ENCODE peak calls at places on chromosome 7, in ten cellular contexts. One of them, this sample, is unnamed.

GRCh38 chr7:2016021-2016631 is 216.6 kb downstream of the MAD1L1 start:
- DNase-seq in lower leg skin: peak; percentile 69
- DNase-seq in brain microvascular endothelial cell: no peak
- DNase-seq in activated CD8-positive, alpha-beta T cell treated with anti-CD3 and anti-CD28 coated beads for 36 hours: no peak
- DNase-seq in natural killer cell: peak; percentile 10
- DNase-seq in cardiac muscle cell: no peak
- DNase-seq in gastrocnemius medialis: peak; percentile 5
- DNase-seq in progenitor cell of endocrine pancreas: no peak
- DNase-seq in HepG2: no peak
- DNase-seq in neural progenitor cell: no peak
- DNase-seq in this sample: no peak

GRCh38 chr7:22647451-22648257 is 79.3 kb upstream of the IL6 start:
- DNase-seq in activated CD8-positive, alpha-beta T cell treated with anti-CD3 and anti-CD28 coated beads for 36 hours: no peak
- DNase-seq in brain microvascular endothelial cell: peak; percentile 96
- DNase-seq in neural progenitor cell: no peak
- DNase-seq in progenitor cell of endocrine pancreas: no peak
- DNase-seq in HepG2: no peak
- DNase-seq in natural killer cell: no peak
- DNase-seq in gastrocnemius medialis: no peak
- DNase-seq in cardiac muscle cell: no peak
- DNase-seq in lower leg skin: no peak
- DNase-seq in this sample: no peak

GRCh38 chr7:32879460-32879859 is 12.1 kb downstream of the KBTBD2 start:
- DNase-seq in gastrocnemius medialis: no peak
- DNase-seq in brain microvascular endothelial cell: no peak
- DNase-seq in natural killer cell: no peak
- DNase-seq in activated CD8-positive, alpha-beta T cell treated with anti-CD3 and anti-CD28 coated beads for 36 hours: no peak
- DNase-seq in HepG2: no peak
- DNase-seq in neural progenitor cell: no peak
- DNase-seq in progenitor cell of endocrine pancreas: no peak
- DNase-seq in lower leg skin: no peak
- DNase-seq in cardiac muscle cell: peak; percentile 23
- DNase-seq in this sample: no peak

GRCh38 chr7:110775046-110775445 is 315.9 kb upstream of the LRRN3 start:
- DNase-seq in HepG2: no peak
- DNase-seq in neural progenitor cell: no peak
- DNase-seq in gastrocnemius medialis: no peak
- DNase-seq in activated CD8-positive, alpha-beta T cell treated with anti-CD3 and anti-CD28 coated beads for 36 hours: no peak
- DNase-seq in natural killer cell: no peak
- DNase-seq in progenitor cell of endocrine pancreas: no peak
- DNase-seq in lower leg skin: no peak
- DNase-seq in brain microvascular endothelial cell: peak; percentile 76
- DNase-seq in cardiac muscle cell: no peak
- DNase-seq in this sample: no peak

GRCh38 chr7:140983802-140984201 is 30.9 kb downstream of the MRPS33 start:
- DNase-seq in neural progenitor cell: peak; percentile 14
- DNase-seq in activated CD8-positive, alpha-beta T cell treated with anti-CD3 and anti-CD28 coated beads for 36 hours: peak; percentile 20
- DNase-seq in brain microvascular endothelial cell: no peak
- DNase-seq in HepG2: no peak
- DNase-seq in cardiac muscle cell: no peak
- DNase-seq in progenitor cell of endocrine pancreas: no peak
- DNase-seq in natural killer cell: no peak
- DNase-seq in lower leg skin: no peak
- DNase-seq in gastrocnemius medialis: no peak
- DNase-seq in this sample: peak; percentile 29

GRCh38 chr7:98241674-98242241 is 10.3 kb downstream of the TECPR1 start:
- DNase-seq in lower leg skin: no peak
- DNase-seq in cardiac muscle cell: no peak
- DNase-seq in progenitor cell of endocrine pancreas: no peak
- DNase-seq in gastrocnemius medialis: no peak
- DNase-seq in natural killer cell: no peak
- DNase-seq in activated CD8-positive, alpha-beta T cell treated with anti-CD3 and anti-CD28 coated beads for 36 hours: no peak
- DNase-seq in brain microvascular endothelial cell: no peak
- DNase-seq in HepG2: no peak
- DNase-seq in neural progenitor cell: no peak
- DNase-seq in this sample: no peak

GRCh38 chr7:38186593-38187314 is 8.7 kb downstream of the STARD3NL start:
- DNase-seq in activated CD8-positive, alpha-beta T cell treated with anti-CD3 and anti-CD28 coated beads for 36 hours: no peak
- DNase-seq in HepG2: no peak
- DNase-seq in neural progenitor cell: no peak
- DNase-seq in brain microvascular endothelial cell: peak; percentile 76
- DNase-seq in cardiac muscle cell: no peak
- DNase-seq in progenitor cell of endocrine pancreas: no peak
- DNase-seq in gastrocnemius medialis: no peak
- DNase-seq in natural killer cell: no peak
- DNase-seq in lower leg skin: no peak
- DNase-seq in this sample: no peak

GRCh38 chr7:154975984-154976383 is 26.9 kb downstream of the PAXIP1 start:
- DNase-seq in activated CD8-positive, alpha-beta T cell treated with anti-CD3 and anti-CD28 coated beads for 36 hours: no peak
- DNase-seq in brain microvascular endothelial cell: no peak
- DNase-seq in natural killer cell: no peak
- DNase-seq in progenitor cell of endocrine pancreas: no peak
- DNase-seq in gastrocnemius medialis: no peak
- DNase-seq in neural progenitor cell: no peak
- DNase-seq in HepG2: no peak
- DNase-seq in cardiac muscle cell: no peak
- DNase-seq in lower leg skin: no peak
- DNase-seq in this sample: no peak

GRCh38 chr7:93331706-93332105 is 99.5 kb downstream of the VPS50 start:
- DNase-seq in activated CD8-positive, alpha-beta T cell treated with anti-CD3 and anti-CD28 coated beads for 36 hours: no peak
- DNase-seq in cardiac muscle cell: no peak
- DNase-seq in lower leg skin: no peak
- DNase-seq in neural progenitor cell: no peak
- DNase-seq in natural killer cell: no peak
- DNase-seq in progenitor cell of endocrine pancreas: no peak
- DNase-seq in gastrocnemius medialis: no peak
- DNase-seq in HepG2: no peak
- DNase-seq in brain microvascular endothelial cell: no peak
- DNase-seq in this sample: no peak

GRCh38 chr7:7761340-7761973 is 43.0 kb upstream of the RPA3 start:
- DNase-seq in HepG2: peak; percentile 48
- DNase-seq in brain microvascular endothelial cell: no peak
- DNase-seq in activated CD8-positive, alpha-beta T cell treated with anti-CD3 and anti-CD28 coated beads for 36 hours: no peak
- DNase-seq in gastrocnemius medialis: no peak
- DNase-seq in lower leg skin: no peak
- DNase-seq in cardiac muscle cell: no peak
- DNase-seq in neural progenitor cell: no peak
- DNase-seq in progenitor cell of endocrine pancreas: no peak
- DNase-seq in natural killer cell: no peak
- DNase-seq in this sample: no peak
- TF ChIP-seq CTCF in HepG2: peak; percentile 24
- TF ChIP-seq CTCF in brain microvascular endothelial cell: peak; percentile 12
- TF ChIP-seq CTCF in activated CD8-positive, alpha-beta T cell treated with anti-CD3 and anti-CD28 coated beads for 36 hours: peak; percentile 58
- TF ChIP-seq CTCF in gastrocnemius medialis: peak; percentile 40
- TF ChIP-seq CTCF in lower leg skin: no peak
- TF ChIP-seq CTCF in cardiac muscle cell: peak; percentile 25
- TF ChIP-seq CTCF in neural progenitor cell: no peak
- TF ChIP-seq CTCF in progenitor cell of endocrine pancreas: no peak
- TF ChIP-seq CTCF in natural killer cell: peak; percentile 62
- TF ChIP-seq CTCF in this sample: peak; percentile 30

DNA sequence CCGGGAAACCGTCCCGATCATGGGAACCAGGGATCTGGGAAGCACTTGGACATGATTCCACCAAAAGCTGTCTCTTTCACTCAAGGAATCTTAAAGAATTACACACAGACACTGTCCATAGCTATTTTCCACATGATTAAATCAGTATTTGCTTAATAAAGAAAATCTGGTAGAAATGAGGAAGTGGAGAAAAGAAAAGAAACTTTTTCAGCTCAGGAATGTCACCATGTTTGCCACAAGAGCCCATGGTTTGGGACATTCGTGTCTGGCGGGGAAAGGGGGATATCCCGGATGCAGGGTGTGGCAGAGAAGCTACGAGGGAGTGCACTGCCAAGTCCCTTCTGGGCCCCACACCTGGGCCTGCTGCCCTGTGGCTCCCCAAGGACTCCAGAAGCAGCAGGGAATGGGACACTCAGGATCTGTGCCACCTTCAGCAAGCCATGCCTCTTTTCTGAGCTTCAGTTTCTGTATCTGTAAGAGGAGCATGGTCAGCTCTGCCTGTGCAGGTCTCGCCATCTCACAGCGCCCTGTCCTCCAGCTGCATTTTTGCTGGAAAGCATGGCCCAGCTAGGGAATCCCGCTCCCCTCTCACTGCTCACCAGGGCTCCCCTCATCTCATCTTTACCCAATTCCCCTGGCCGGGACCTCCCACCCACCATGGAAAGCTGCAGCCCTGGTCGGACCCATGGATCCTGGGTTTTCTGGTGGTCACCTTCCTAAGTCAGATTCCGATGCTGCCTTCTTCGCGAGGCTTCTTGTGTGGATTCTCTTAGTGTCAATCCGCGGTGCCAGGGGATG is 225.2 kb upstream of the GRB10 start:
- DNase-seq in progenitor cell of endocrine pancreas: no peak
- DNase-seq in natural killer cell: no peak
- DNase-seq in neural progenitor cell: no peak
- DNase-seq in brain microvascular endothelial cell: no peak
- DNase-seq in lower leg skin: no peak
- DNase-seq in activated CD8-positive, alpha-beta T cell treated with anti-CD3 and anti-CD28 coated beads for 36 hours: no peak
- DNase-seq in gastrocnemius medialis: no peak
- DNase-seq in HepG2: no peak
- DNase-seq in cardiac muscle cell: no peak
- DNase-seq in this sample: peak; percentile 4
- TF ChIP-seq CTCF in progenitor cell of endocrine pancreas: no peak
- TF ChIP-seq CTCF in natural killer cell: no peak
- TF ChIP-seq CTCF in neural progenitor cell: no peak
- TF ChIP-seq CTCF in brain microvascular endothelial cell: no peak
- TF ChIP-seq CTCF in lower leg skin: no peak
- TF ChIP-seq CTCF in activated CD8-positive, alpha-beta T cell treated with anti-CD3 and anti-CD28 coated beads for 36 hours: no peak
- TF ChIP-seq CTCF in gastrocnemius medialis: no peak
- TF ChIP-seq CTCF in HepG2: no peak
- TF ChIP-seq CTCF in cardiac muscle cell: no peak
- TF ChIP-seq CTCF in this sample: no peak

GRCh38 chr7:158007697-158008257 is 579.8 kb downstream of the PTPRN2 start:
- DNase-seq in activated CD8-positive, alpha-beta T cell treated with anti-CD3 and anti-CD28 coated beads for 36 hours: no peak
- DNase-seq in natural killer cell: no peak
- DNase-seq in HepG2: no peak
- DNase-seq in cardiac muscle cell: no peak
- DNase-seq in gastrocnemius medialis: no peak
- DNase-seq in lower leg skin: no peak
- DNase-seq in brain microvascular endothelial cell: no peak
- DNase-seq in progenitor cell of endocrine pancreas: no peak
- DNase-seq in neural progenitor cell: no peak
- DNase-seq in this sample: no peak

GRCh38 chr7:158006841-158007696 is 580.6 kb downstream of the PTPRN2 start:
- DNase-seq in gastrocnemius medialis: no peak
- DNase-seq in neural progenitor cell: no peak
- DNase-seq in activated CD8-positive, alpha-beta T cell treated with anti-CD3 and anti-CD28 coated beads for 36 hours: no peak
- DNase-seq in lower leg skin: no peak
- DNase-seq in HepG2: no peak
- DNase-seq in progenitor cell of endocrine pancreas: no peak
- DNase-seq in brain microvascular endothelial cell: no peak
- DNase-seq in natural killer cell: no peak
- DNase-seq in cardiac muscle cell: no peak
- DNase-seq in this sample: no peak

GRCh38 chr7:158003441-158004122 is 584.0 kb downstream of the PTPRN2 start:
- DNase-seq in cardiac muscle cell: no peak
- DNase-seq in neural progenitor cell: no peak
- DNase-seq in progenitor cell of endocrine pancreas: no peak
- DNase-seq in brain microvascular endothelial cell: no peak
- DNase-seq in activated CD8-positive, alpha-beta T cell treated with anti-CD3 and anti-CD28 coated beads for 36 hours: no peak
- DNase-seq in natural killer cell: no peak
- DNase-seq in lower leg skin: no peak
- DNase-seq in HepG2: no peak
- DNase-seq in gastrocnemius medialis: no peak
- DNase-seq in this sample: no peak

GRCh38 chr7:158004123-158004490 is 583.5 kb downstream of the PTPRN2 start:
- DNase-seq in HepG2: no peak
- DNase-seq in lower leg skin: no peak
- DNase-seq in gastrocnemius medialis: no peak
- DNase-seq in progenitor cell of endocrine pancreas: no peak
- DNase-seq in brain microvascular endothelial cell: no peak
- DNase-seq in natural killer cell: no peak
- DNase-seq in neural progenitor cell: no peak
- DNase-seq in activated CD8-positive, alpha-beta T cell treated with anti-CD3 and anti-CD28 coated beads for 36 hours: no peak
- DNase-seq in cardiac muscle cell: no peak
- DNase-seq in this sample: no peak

GRCh38 chr7:158005531-158005930 is 582.1 kb downstream of the PTPRN2 start:
- DNase-seq in neural progenitor cell: no peak
- DNase-seq in activated CD8-positive, alpha-beta T cell treated with anti-CD3 and anti-CD28 coated beads for 36 hours: no peak
- DNase-seq in HepG2: no peak
- DNase-seq in brain microvascular endothelial cell: no peak
- DNase-seq in lower leg skin: no peak
- DNase-seq in cardiac muscle cell: no peak
- DNase-seq in gastrocnemius medialis: no peak
- DNase-seq in natural killer cell: no peak
- DNase-seq in progenitor cell of endocrine pancreas: no peak
- DNase-seq in this sample: no peak
- TF ChIP-seq CTCF in neural progenitor cell: no peak
- TF ChIP-seq CTCF in activated CD8-positive, alpha-beta T cell treated with anti-CD3 and anti-CD28 coated beads for 36 hours: no peak
- TF ChIP-seq CTCF in HepG2: no peak
- TF ChIP-seq CTCF in brain microvascular endothelial cell: no peak
- TF ChIP-seq CTCF in lower leg skin: no peak
- TF ChIP-seq CTCF in cardiac muscle cell: no peak
- TF ChIP-seq CTCF in gastrocnemius medialis: no peak
- TF ChIP-seq CTCF in natural killer cell: no peak
- TF ChIP-seq CTCF in progenitor cell of endocrine pancreas: no peak
- TF ChIP-seq CTCF in this sample: no peak

DNA sequence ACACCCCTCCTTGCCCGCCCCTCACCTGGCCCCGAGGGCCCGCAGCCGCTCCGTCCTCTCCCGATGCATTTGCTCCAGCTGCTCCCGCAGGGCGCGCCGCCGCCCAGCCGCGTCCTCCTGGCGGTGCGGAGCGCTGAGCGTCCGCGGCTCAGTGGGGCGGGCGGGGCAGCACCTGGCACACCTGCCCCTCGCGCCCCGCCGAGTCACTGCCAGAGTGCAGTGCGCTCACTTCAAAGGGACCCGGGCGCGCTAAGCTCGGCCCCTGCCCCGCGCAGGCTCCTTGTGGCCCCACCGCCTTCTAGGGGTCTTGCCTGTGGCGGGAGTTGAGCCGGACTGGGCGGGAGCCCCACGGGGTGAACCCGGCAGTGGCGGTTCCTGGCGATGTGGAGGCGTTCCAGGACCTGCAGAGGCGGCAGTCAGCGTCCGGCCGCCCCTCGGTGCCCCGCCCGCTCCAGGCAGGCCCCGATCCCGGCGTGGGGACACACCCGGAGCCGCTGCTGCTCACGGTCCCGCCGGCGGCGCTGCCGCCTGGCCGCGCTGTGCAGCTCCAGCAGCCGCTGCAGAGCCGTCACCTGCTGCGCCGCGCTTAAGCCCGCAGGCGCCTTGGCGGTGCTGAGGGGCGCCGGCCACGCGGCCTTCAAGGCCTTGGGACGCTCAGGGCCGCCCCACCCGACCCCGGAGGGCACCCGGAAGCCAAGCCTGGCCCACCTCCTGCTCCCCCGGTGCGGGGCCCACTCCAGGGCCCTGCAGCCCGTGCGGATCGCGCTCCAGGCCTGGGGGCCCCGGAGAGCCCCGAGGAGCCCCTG is 6.7 kb downstream of the ATP6V1F start:
- DNase-seq in HepG2: no peak
- DNase-seq in neural progenitor cell: peak; percentile 88
- DNase-seq in cardiac muscle cell: peak; percentile 80
- DNase-seq in lower leg skin: peak; percentile 91
- DNase-seq in progenitor cell of endocrine pancreas: peak; percentile 48
- DNase-seq in activated CD8-positive, alpha-beta T cell treated with anti-CD3 and anti-CD28 coated beads for 36 hours: peak; percentile 52
- DNase-seq in gastrocnemius medialis: peak; percentile 48
- DNase-seq in brain microvascular endothelial cell: no peak
- DNase-seq in natural killer cell: peak; percentile 27
- DNase-seq in this sample: peak; percentile 81
- TF ChIP-seq CTCF in HepG2: peak; percentile 31
- TF ChIP-seq CTCF in neural progenitor cell: peak; percentile 8
- TF ChIP-seq CTCF in cardiac muscle cell: no peak
- TF ChIP-seq CTCF in lower leg skin: no peak
- TF ChIP-seq CTCF in progenitor cell of endocrine pancreas: no peak
- TF ChIP-seq CTCF in activated CD8-positive, alpha-beta T cell treated with anti-CD3 and anti-CD28 coated beads for 36 hours: no peak
- TF ChIP-seq CTCF in gastrocnemius medialis: peak; percentile 36
- TF ChIP-seq CTCF in brain microvascular endothelial cell: peak; percentile 11
- TF ChIP-seq CTCF in natural killer cell: no peak
- TF ChIP-seq CTCF in this sample: no peak

This sample was measured in GM13976.